ENCODE peak calls at places on chromosomes 5 and 9, in ten cellular contexts. C is AG04450; Q is upper lobe of right lung; J is NCI-H446; V is A549; I is amniotic stem cell; E is adipocyte; R is C1 segment of cervical spinal cord; L is left cardiac atrium; G is stimulated activated CD8-positive, alpha-beta memory T cell treated with anti-CD3 and anti-CD28 coated beads, Interleukin-4, amount 100 ng/mL, for 4 hours. P is an unnamed sample.

GRCh38 chr9:110007477-110008270 is 200.3 kb downstream of the C9orf152 start:
- DNase-seq in V (no peak), R (no peak), E (no peak), Q (no peak), J (no peak), I (no peak), L (no peak), C (no peak), G (no peak), P (no peak)

GRCh38 chr9:121551985-121552753 is 52.5 kb upstream of the GGTA1 start:
- DNase-seq in C (no peak), G (no peak), E (no peak), I (no peak), V (no peak), L (no peak), Q (no peak), R (no peak), J (no peak), P (no peak)

GRCh38 chr9:129027685-129028191 is 393 bp downstream of the SH3GLB2 start:
- DNase-seq in G (peak), L (no peak), C (no peak), V (peak), E (no peak), I (no peak), R (no peak), J (no peak), Q (no peak), P (no peak)

GRCh38 chr9:113274474-113275146 is 762 bp downstream of the CDC26 start:
- DNase-seq in E (peak), G (no peak), Q (no peak), I (peak), L (no peak), C (no peak), V (peak), R (no peak), J (peak), P (no peak)

GRCh38 chr5:154461531-154461930 is 15.7 kb downstream of the SAP30L start:
- DNase-seq in G (no peak), J (no peak), C (no peak), Q (no peak), I (no peak), R (no peak), E (no peak), V (no peak), L (no peak), P (no peak)

GRCh38 chr5:144467795-144468194 is 297.1 kb downstream of the KCTD16 start:
- DNase-seq in V (peak), G (no peak), J (peak), R (no peak), E (peak), C (peak), L (no peak), I (peak), Q (no peak), P (no peak)

GRCh38 chr9:112757300-112757883 is 6.8 kb downstream of the SNX30 start:
- DNase-seq in L (no peak), C (no peak), V (no peak), E (no peak), I (no peak), G (no peak), J (no peak), R (no peak), Q (no peak), P (no peak)

GRCh38 chr9:88049677-88050307 is 75.5 kb upstream of the CDK20 start:
- DNase-seq in V (no peak), R (no peak), C (no peak), I (no peak), L (no peak), E (no peak), G (no peak), J (no peak), Q (no peak), P (no peak)

GRCh38 chr9:117763314-117763713 is 59.1 kb downstream of the TLR4 start:
- DNase-seq in J (no peak), Q (no peak), I (no peak), V (no peak), E (peak), G (no peak), L (no peak), R (no peak), C (no peak), P (no peak)

GRCh38 chr9:114894801-114895433 is 35.5 kb downstream of the TNFSF8 start:
- DNase-seq in E (peak), V (peak), C (peak), J (no peak), G (no peak), R (peak), Q (no peak), I (peak), L (peak), P (no peak)

GRCh38 chr5:150473673-150474358 is 24.3 kb upstream of the RPS14 start:
- DNase-seq in I (no peak), R (no peak), V (no peak), G (no peak), J (no peak), L (no peak), Q (peak), E (peak), C (no peak), P (no peak)

GRCh38 chr9:6829027-6829426 is 71.3 kb downstream of the KDM4C start:
- DNase-seq in V (peak), I (no peak), G (no peak), C (no peak), J (no peak), R (no peak), E (no peak), Q (no peak), L (no peak), P (no peak)

GRCh38 chr5:110851357-110851756 is 112.5 kb downstream of the SLC25A46 start:
- DNase-seq in I (no peak), J (no peak), E (no peak), Q (no peak), R (no peak), L (no peak), V (no peak), C (no peak), G (no peak), P (no peak)

GRCh38 chr5:145056805-145057204 is 778.3 kb downstream of the PRELID2 start:
- DNase-seq in L (no peak), I (peak), C (no peak), Q (no peak), G (no peak), V (no peak), E (peak), J (no peak), R (no peak), P (no peak)

GRCh38 chr5:134018154-134018985 is 13.6 kb upstream of the VDAC1 start:
- DNase-seq in Q (no peak), R (no peak), L (no peak), V (peak), E (no peak), G (no peak), I (no peak), J (no peak), C (no peak), P (no peak)

GRCh38 chr5:83955916-83956315 is 235.3 kb upstream of the HAPLN1 start:
- DNase-seq in I (peak), C (peak), J (no peak), L (no peak), V (no peak), E (peak), G (no peak), R (no peak), Q (no peak), P (no peak)

GRCh38 chr9:111036946-111037743 is 1.1 kb downstream of the LPAR1 start:
- DNase-seq in J (no peak), R (no peak), I (no peak), Q (no peak), C (no peak), E (peak), G (no peak), V (no peak), L (no peak), P (no peak)

GRCh38 chr9:4180907-4181605 is 118.8 kb downstream of the GLIS3 start:
- DNase-seq in I (no peak), J (peak), L (no peak), R (no peak), C (no peak), G (no peak), V (no peak), Q (no peak), E (no peak), P (no peak)

GRCh38 chr9:90987566-90987965 is 185.9 kb downstream of the SYK start:
- DNase-seq in R (no peak), G (no peak), J (no peak), I (no peak), V (no peak), L (no peak), E (no peak), Q (no peak), C (no peak), P (no peak)

GRCh38 chr9:72912476-72913381 is 40.1 kb downstream of the ALDH1A1 start:
- DNase-seq in E (peak), V (no peak), J (no peak), G (no peak), I (no peak), C (no peak), R (no peak), Q (no peak), L (no peak), P (no peak)

GRCh38 chr5:172833691-172834569 is at the start of gene ERGIC1:
- DNase-seq in V (peak), R (peak), E (peak), Q (peak), J (peak), C (no peak), G (no peak), L (peak), I (peak), P (peak)

GRCh38 chr5:151151793-151152192 is 5.8 kb downstream of the ANXA6 start:
- DNase-seq in G (no peak), L (no peak), Q (no peak), C (no peak), I (no peak), J (no peak), E (peak), R (no peak), V (no peak), P (no peak)

GRCh38 chr5:37567566-37567965 is 188.4 kb downstream of the WDR70 start:
- DNase-seq in R (no peak), V (no peak), I (no peak), E (no peak), Q (no peak), G (no peak), C (no peak), L (no peak), J (no peak), P (no peak)

GRCh38 chr9:83649080-83649479 is 26.1 kb downstream of the IDNK start:
- DNase-seq in C (no peak), J (peak), V (peak), I (no peak), E (peak), R (peak), G (peak), Q (peak), L (peak), P (no peak)

GRCh38 chr5:179422213-179422839 is 77.1 kb upstream of the ADAMTS2 start:
- DNase-seq in L (no peak), I (no peak), R (no peak), G (no peak), C (no peak), E (no peak), V (no peak), J (peak), Q (peak), P (peak)

GRCh38 chr9:27865031-27865438 is 291.8 kb upstream of the C9orf72 start:
- DNase-seq in I (no peak), L (peak), E (no peak), R (no peak), Q (no peak), V (no peak), C (no peak), J (peak), G (no peak), P (no peak)